ENCODE peak calls at places on chromosomes 1 and 21, in four cellular contexts. P is SK-N-SH, J is HepG2, N is K562. C is an unnamed sample.

GRCh38 chr1:38073926-38074677 is 27.5 kb upstream of the POU3F1 start:
- DNase-seq in P (no peak), N (no peak), J (no peak), C (no peak)

GRCh38 chr1:211382182-211382713 is 55.6 kb downstream of the TRAF5 start:
- DNase-seq in N (no peak), P (no peak), J (no peak), C (no peak)

GRCh38 chr1:5267603-5268235 is 613.3 kb downstream of the AJAP1 start:
- DNase-seq in N (no peak), J (no peak), P (no peak), C (no peak)

GRCh38 chr1:26570287-26570686 is 40.7 kb downstream of the RPS6KA1 start:
- DNase-seq in P (no peak), N (no peak), J (no peak), C (no peak)

GRCh38 chr1:39729030-39729429 is 9.7 kb upstream of the PPIE start:
- DNase-seq in P (no peak), J (no peak), N (no peak), C (no peak)

GRCh38 chr1:34865981-34866761 is 6.6 kb upstream of the SMIM12 start:
- DNase-seq in N (peak), J (peak), P (peak), C (peak)

GRCh38 chr21:14979264-14979663 is 85.5 kb downstream of the NRIP1 start:
- DNase-seq in J (peak), N (no peak), P (no peak), C (no peak)

GRCh38 chr1:47906009-47906432 is 91.2 kb downstream of the TRABD2B start:
- DNase-seq in J (peak), P (no peak), N (no peak), C (no peak)

GRCh38 chr21:39363607-39364555 is 15.0 kb upstream of the HMGN1 start:
- DNase-seq in P (no peak), N (peak), J (no peak), C (no peak)

GRCh38 chr1:67134692-67135091 is at the start of gene C1orf141:
- DNase-seq in J (no peak), P (no peak), N (no peak), C (peak)

GRCh38 chr1:39158330-39159086 is 46.0 kb upstream of the MACF1 start:
- DNase-seq in J (peak), P (no peak), N (peak), C (peak)

GRCh38 chr21:29384608-29385359 is 86.1 kb downstream of the BACH1 start:
- DNase-seq in P (no peak), J (no peak), N (no peak), C (no peak)

GRCh38 chr1:173507205-173507846 is 30.2 kb downstream of the PRDX6 start:
- DNase-seq in J (no peak), N (no peak), P (no peak), C (no peak)

GRCh38 chr1:92882817-92883216 is 51.0 kb downstream of the RPL5 start:
- DNase-seq in N (no peak), J (no peak), P (peak), C (no peak)

GRCh38 chr1:160549665-160550006 is 26.6 kb upstream of the SLAMF6 start:
- DNase-seq in J (no peak), P (no peak), N (no peak), C (no peak)

GRCh38 chr1:202205523-202206190 is 12.1 kb downstream of the LGR6 start:
- DNase-seq in P (no peak), N (no peak), J (no peak), C (peak)

GRCh38 chr1:217134857-217135568 is 411.8 kb upstream of the ESRRG start:
- DNase-seq in P (peak), N (no peak), J (no peak), C (peak)

GRCh38 chr21:46399686-46400085 is 59.0 kb upstream of the DIP2A start:
- DNase-seq in J (no peak), N (no peak), P (no peak), C (no peak)

GRCh38 chr1:1989102-1989542 is 14.5 kb downstream of the CFAP74 start:
- DNase-seq in J (no peak), P (peak), N (peak), C (no peak)

GRCh38 chr1:156999596-157000320 is 45.8 kb downstream of the ARHGEF11 start:
- DNase-seq in N (no peak), J (no peak), P (no peak), C (no peak)

GRCh38 chr1:10225573-10225972 is 15.2 kb downstream of the KIF1B start:
- DNase-seq in P (no peak), N (no peak), J (no peak), C (no peak)

GRCh38 chr1:78483903-78484302 is 6.9 kb upstream of the PTGFR start:
- DNase-seq in J (no peak), P (no peak), N (no peak), C (peak)

GRCh38 chr1:77308889-77309621 is 27.2 kb downstream of the AK5 start:
- DNase-seq in P (no peak), N (no peak), J (no peak), C (no peak)

GRCh38 chr21:26843912-26844257 is 1.3 kb downstream of the ADAMTS1 start:
- DNase-seq in N (no peak), P (no peak), J (no peak), C (no peak)

GRCh38 chr1:219126267-219126862 is 47.3 kb upstream of the LYPLAL1 start:
- DNase-seq in J (no peak), N (no peak), P (no peak), C (no peak)

GRCh38 chr1:151715726-151716404 is 738 bp downstream of the CELF3 start:
- DNase-seq in P (peak), J (peak), N (peak), C (peak)

GRCh38 chr1:73832276-73832825 is 365.6 kb downstream of the LRRIQ3 start:
- DNase-seq in P (no peak), J (no peak), N (no peak), C (no peak)

GRCh38 chr21:25456672-25457071 is 150.6 kb downstream of the MRPL39 start:
- DNase-seq in P (no peak), N (no peak), J (no peak), C (no peak)

GRCh38 chr1:83760211-83760978 is 238.5 kb downstream of the TTLL7 start:
- DNase-seq in P (no peak), J (no peak), N (no peak), C (no peak)

GRCh38 chr21:37767984-37768383 is 148.3 kb downstream of the KCNJ6 start:
- DNase-seq in P (no peak), J (no peak), N (no peak), C (no peak)

GRCh38 chr1:12052008-12052573 is 11.0 kb upstream of the TNFRSF8 start:
- DNase-seq in N (peak), P (no peak), J (no peak), C (no peak)

GRCh38 chr1:206851611-206852010 is 13.8 kb upstream of the IL20 start:
- DNase-seq in J (no peak), N (no peak), P (no peak), C (no peak)

GRCh38 chr1:44808063-44808937 is at the start of gene BTBD19:
- DNase-seq in N (peak), J (peak), P (peak), C (peak)
- TF ChIP-seq FOXJ3 in N (no peak), J (no peak), P (no peak), C (no peak)

GRCh38 chr1:153293847-153294246 is 18.9 kb downstream of the PGLYRP3 start:
- DNase-seq in N (no peak), P (no peak), J (no peak), C (no peak)
- TF ChIP-seq FOXJ3 in N (no peak), P (no peak), J (no peak), C (no peak)

DNA sequence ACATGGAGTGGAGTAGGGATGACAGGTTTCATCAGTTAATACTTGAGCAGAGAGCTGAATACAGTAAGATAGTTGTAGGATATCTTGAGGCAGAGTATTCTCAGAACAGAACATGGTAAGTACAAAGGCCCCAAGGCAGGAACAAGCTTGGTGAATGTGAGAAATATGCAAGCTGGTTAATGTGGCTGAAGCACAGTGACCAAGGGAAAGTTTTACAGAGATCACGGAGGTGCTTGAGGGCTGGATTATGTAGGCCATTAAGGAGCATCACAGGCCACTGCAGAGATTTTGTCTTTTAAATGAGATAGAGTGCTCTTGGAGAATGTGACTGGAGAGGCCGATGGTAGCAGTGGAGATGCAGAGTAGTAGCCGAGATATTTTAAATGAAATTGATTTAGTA is 54.0 kb upstream of the BOLA1 start:
- DNase-seq in N (no peak), J (no peak), P (no peak), C (peak)
- TF ChIP-seq FOXJ3 in N (no peak), J (no peak), P (no peak), C (no peak)

DNA sequence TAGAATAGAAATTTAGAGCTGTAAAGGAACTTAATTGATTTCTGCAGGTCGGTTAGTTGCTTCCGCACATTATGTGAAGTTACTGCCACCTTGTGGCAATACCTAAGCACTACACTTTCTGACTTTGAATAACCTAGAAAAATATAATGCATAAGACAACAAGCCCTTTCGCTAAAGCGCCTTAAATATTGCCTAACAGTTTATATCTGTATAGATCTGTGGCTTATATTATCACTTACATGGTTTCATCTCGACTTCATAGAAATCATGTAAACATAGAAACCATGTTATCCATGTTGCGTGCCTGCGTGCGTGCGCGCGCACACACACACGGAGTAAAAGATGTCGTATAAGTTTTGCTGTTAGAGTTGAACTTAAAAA is 10.9 kb upstream of the IFI16 start:
- DNase-seq in N (peak), J (peak), P (peak), C (no peak)
- TF ChIP-seq FOXJ3 in N (no peak), J (no peak), P (no peak), C (no peak)

GRCh38 chr1:230869499-230869898 is 1.2 kb upstream of the C1orf198 start:
- DNase-seq in N (no peak), J (no peak), P (no peak), C (no peak)
- TF ChIP-seq FOXJ3 in N (no peak), J (no peak), P (no peak), C (no peak)

DNA sequence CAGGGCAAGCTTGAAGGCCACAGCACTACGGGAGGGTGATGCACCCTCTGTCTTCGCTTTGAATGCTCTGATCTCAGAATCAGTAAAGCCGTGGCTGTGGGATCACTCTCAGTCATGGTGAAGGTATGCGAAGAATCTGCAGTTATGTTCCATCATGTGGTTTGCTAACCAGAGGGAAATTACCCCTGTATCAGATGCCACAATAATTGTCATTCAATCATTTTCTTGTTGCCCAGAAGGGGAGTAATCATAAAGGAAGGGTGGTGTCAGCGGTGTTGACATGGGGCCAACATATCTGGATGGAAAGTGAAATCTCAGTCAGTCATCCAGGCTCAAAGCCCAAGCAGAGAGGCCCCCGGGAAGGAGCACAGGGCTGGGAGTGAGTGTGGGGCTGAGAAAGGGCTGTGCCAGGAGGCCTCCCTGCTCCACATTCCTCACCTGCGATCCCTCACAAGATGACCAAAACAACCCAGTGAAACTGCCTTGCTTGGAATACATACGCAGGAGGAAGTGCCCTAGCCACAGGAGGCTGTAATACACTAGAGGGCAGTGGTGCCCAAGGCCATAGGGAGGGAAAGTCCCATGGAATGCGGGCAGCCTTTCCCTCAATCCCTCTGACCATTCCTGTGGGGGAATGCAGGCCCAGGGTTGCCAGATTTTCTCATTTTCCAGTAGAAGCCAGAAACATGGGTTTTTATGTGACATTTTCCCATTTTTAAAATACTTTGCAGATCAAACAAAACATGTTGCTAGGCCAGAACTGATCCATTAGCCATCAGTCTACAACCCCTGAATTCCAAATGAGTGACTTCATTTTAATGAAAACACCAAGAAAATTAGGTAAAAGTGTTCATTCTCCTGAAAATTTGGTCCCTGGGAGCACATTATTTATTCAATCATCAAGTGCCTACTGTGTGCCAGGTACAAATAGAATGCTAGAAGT is 95.7 kb upstream of the VANGL1 start:
- DNase-seq in J (peak), P (peak), N (peak), C (peak)
- TF ChIP-seq FOXJ3 in J (no peak), P (no peak), N (no peak), C (no peak)

GRCh38 chr1:111216751-111217150 is 10.8 kb upstream of the CHI3L2 start:
- DNase-seq in N (no peak), P (no peak), J (no peak), C (no peak)

GRCh38 chr1:111214884-111215283 is 12.6 kb upstream of the CHI3L2 start:
- DNase-seq in P (no peak), N (no peak), J (no peak), C (no peak)

GRCh38 chr1:111212634-111213335 is 12.3 kb upstream of the DENND2D start:
- DNase-seq in J (no peak), N (no peak), P (no peak), C (no peak)

GRCh38 chr1:111213412-111213811 is 13.0 kb upstream of the DENND2D start:
- DNase-seq in P (no peak), N (no peak), J (no peak), C (no peak)

DNA sequence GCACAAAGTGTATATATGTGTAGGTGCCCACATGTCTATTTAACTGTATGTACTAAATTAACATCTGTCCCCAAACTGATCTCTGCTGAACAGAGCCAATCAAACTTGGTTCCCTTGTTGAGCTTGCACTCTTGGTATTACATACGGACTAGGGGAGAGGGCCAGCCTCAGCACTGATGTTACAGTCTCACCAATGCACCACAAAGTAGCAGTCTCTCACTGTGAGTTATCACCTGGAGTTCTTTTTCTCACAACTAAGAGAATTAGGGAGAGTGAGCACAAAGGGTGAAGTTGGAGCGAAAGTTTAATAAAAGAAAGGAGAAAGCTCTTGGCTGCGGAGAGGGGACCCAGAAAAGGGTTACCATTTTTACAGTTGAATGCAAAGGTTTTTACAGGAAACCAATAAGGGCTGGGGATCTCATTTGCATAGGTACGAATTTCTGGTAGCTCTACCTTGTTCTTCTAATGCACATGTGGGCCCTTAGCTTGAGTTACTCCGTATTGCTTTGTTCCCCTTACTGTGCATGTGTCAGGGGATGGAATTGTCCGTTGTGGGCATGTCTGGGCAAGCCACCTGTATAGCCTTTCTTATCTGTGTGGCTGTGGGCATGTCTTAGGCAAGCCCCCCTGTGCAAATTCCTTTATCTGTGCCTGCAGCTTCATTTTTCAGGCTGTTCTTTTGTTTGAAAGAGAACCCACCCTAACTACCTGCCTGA is 13.3 kb upstream of the CHI3L2 start:
- DNase-seq in J (no peak), N (no peak), P (no peak), C (no peak)
- TF ChIP-seq FOXJ3 in J (no peak), N (no peak), P (no peak), C (no peak)

GRCh38 chr1:167645625-167646410 is 15.8 kb downstream of the RCSD1 start:
- DNase-seq in J (no peak), P (no peak), N (no peak), C (no peak)

GRCh38 chr1:167644551-167644950 is 14.5 kb downstream of the RCSD1 start:
- DNase-seq in P (no peak), J (no peak), N (no peak), C (no peak)

GRCh38 chr1:167642501-167642826 is 12.4 kb downstream of the RCSD1 start:
- DNase-seq in J (no peak), P (no peak), N (no peak), C (no peak)

GRCh38 chr1:167643471-167643870 is 13.4 kb downstream of the RCSD1 start:
- DNase-seq in N (no peak), J (no peak), P (no peak), C (no peak)

DNA sequence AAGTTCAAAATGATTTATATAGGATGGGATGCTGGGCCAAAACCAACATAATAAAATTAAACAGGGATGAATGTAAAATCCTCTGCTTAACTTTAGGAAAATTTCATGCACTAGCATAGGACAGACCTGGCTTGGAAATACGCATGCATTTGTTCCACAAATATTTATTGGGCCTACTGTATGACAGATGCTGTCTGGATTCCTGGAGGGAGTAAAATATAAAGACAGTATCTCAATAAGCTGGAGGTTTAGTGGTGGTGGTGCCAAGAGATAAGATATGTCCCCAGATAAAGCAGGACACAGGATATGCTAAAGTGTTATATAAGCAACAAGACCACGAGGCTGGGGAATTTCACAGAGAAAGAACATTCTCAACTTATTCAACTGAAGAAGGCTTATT is 15.1 kb downstream of the RCSD1 start:
- DNase-seq in J (no peak), N (no peak), P (no peak), C (no peak)
- TF ChIP-seq FOXJ3 in J (no peak), N (no peak), P (no peak), C (no peak)

GRCh38 chr1:167456926-167457325 is 61.4 kb downstream of the CD247 start:
- DNase-seq in P (no peak), J (no peak), N (no peak), C (no peak)
- TF ChIP-seq FOXJ3 in P (no peak), J (no peak), N (no peak), C (no peak)

DNA sequence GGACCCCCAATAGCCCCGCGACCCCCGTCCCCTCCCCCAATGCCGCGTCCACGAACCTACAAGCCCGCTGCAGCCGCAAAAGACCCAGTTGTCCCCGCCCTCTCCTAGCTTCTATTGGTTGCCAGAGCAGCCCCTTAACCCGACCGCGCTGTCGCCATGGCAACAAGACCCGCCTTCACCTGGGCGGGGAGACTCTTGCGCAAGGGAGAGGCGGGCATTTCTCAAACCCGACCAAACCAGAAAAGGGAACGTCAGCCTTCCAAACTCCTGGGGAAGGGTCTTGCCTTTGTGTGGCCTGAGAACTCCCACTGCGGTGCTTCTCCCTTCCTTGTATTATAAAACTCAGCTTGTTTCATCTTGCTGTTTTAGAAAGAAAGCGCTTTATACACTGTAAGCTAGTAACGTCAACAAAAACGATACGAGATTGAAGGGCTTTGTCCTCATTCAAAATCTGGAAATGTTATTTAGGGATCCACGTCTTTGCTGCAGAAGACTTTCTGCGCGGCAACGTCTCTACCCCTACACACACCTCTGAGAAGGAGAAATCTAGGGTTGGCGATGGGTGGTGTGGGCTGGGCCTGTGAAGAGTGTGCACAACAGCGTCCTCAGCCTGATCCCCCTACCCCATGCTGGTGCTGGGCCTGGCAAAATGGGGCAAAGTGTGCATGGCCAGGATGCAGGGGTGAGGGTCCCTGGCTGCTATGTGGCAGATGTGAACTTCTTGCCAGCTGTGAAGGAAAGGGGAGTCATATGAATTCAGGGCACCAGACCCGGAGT is at the start of gene TMEM9:
- DNase-seq in N (peak), P (peak), J (peak), C (peak)
- TF ChIP-seq FOXJ3 in N (no peak), P (no peak), J (no peak), C (no peak)

C was measured in WTC11.